ENCODE peak calls at places on chromosomes 2 and 18, in six cellular contexts. D, C, J, X, H and S are unnamed samples.
A peak's percentile ranks its signal among the peaks of the same experiment; 100 is the strongest.

GRCh38 chr2:167490394-167490793 is 602.1 kb downstream of the XIRP2 start:
- DNase-seq in C (no peak), H (no peak), X (no peak), D (no peak), J (no peak), S (no peak)

GRCh38 chr2:209929369-209929768 is 73.1 kb upstream of the RPE start:
- DNase-seq in J (no peak), H (no peak), C (no peak), X (no peak), D (no peak), S (no peak)

GRCh38 chr18:1017679-1018078 is 113.0 kb downstream of the ADCYAP1 start:
- DNase-seq in X (no peak), D (no peak), J (no peak), C (no peak), H (no peak), S (no peak)

GRCh38 chr2:196808281-196808680 is 874 bp downstream of the C2orf66 start:
- DNase-seq in C (no peak), H (no peak), J (no peak), D (no peak), X (peak; percentile 27), S (no peak)

GRCh38 chr2:239731422-239731821 is 293.7 kb downstream of the NDUFA10 start:
- DNase-seq in D (no peak), X (no peak), C (no peak), J (no peak), H (no peak), S (no peak)

GRCh38 chr2:28855977-28856376 is 14.1 kb downstream of the TRMT61B start:
- DNase-seq in H (no peak), C (no peak), X (no peak), J (no peak), D (no peak), S (no peak)

GRCh38 chr2:12045864-12046291 is 299.4 kb downstream of the LPIN1 start:
- DNase-seq in H (no peak), J (no peak), D (no peak), C (no peak), X (peak; percentile 55), S (no peak)

GRCh38 chr2:11695576-11695975 is 25.6 kb upstream of the NTSR2 start:
- DNase-seq in D (no peak), H (no peak), J (no peak), C (no peak), X (no peak), S (no peak)

GRCh38 chr2:181430406-181431199 is 26.6 kb upstream of the ITGA4 start:
- DNase-seq in D (no peak), J (no peak), C (peak; percentile 15), H (no peak), X (peak; percentile 70), S (no peak)

GRCh38 chr2:237932731-237933131 is 34.1 kb upstream of the UBE2F start:
- DNase-seq in H (no peak), J (no peak), X (no peak), D (no peak), C (no peak), S (no peak)